ENCODE peak calls at places on chromosomes 6 and 20, in five cellular contexts. U is pancreas, G is SK-N-SH, K is colonic mucosa, Z is AG04450. D is an unnamed sample.

GRCh38 chr6:146950351-146950835 is 253.8 kb upstream of the STXBP5 start:
- DNase-seq in U (no peak), G (no peak), K (peak; percentile 33), Z (no peak), D (no peak)

GRCh38 chr20:12882832-12883506 is 125.8 kb upstream of the SPTLC3 start:
- DNase-seq in U (no peak), G (no peak), K (no peak), Z (peak; percentile 7), D (no peak)

GRCh38 chr6:107490568-107491058 is 696 bp downstream of the SOBP start:
- DNase-seq in U (no peak), G (peak; percentile 50), K (no peak), Z (no peak), D (no peak)

GRCh38 chr6:79665725-79666551 is 34.8 kb downstream of the SH3BGRL2 start:
- DNase-seq in U (no peak), G (no peak), K (no peak), Z (no peak), D (no peak)

GRCh38 chr6:113560908-113561307 is 296.2 kb upstream of the MARCKS start:
- DNase-seq in U (no peak), G (no peak), K (no peak), Z (peak; percentile 42), D (no peak)

GRCh38 chr6:136677822-136678221 is 114.5 kb downstream of the MAP3K5 start:
- DNase-seq in U (no peak), G (no peak), K (no peak), Z (no peak), D (no peak)

GRCh38 chr6:15911753-15912504 is 217.0 kb upstream of the MYLIP start:
- DNase-seq in U (no peak), G (no peak), K (no peak), Z (no peak), D (no peak)

GRCh38 chr20:1474817-1475603 is 8.4 kb upstream of the NSFL1C start:
- DNase-seq in U (no peak), G (no peak), K (no peak), Z (no peak), D (no peak)

GRCh38 chr6:131784561-131784960 is 23.3 kb upstream of the ENPP1 start:
- DNase-seq in U (no peak), G (no peak), K (no peak), Z (no peak), D (no peak)

GRCh38 chr6:36235309-36235708 is 34.6 kb upstream of the PNPLA1 start:
- DNase-seq in U (no peak), G (no peak), K (no peak), Z (no peak), D (no peak)

GRCh38 chr6:139291813-139292619 is at the start of gene TXLNB:
- DNase-seq in U (no peak), G (no peak), K (peak; percentile 65), Z (peak; percentile 93), D (peak; percentile 84)

GRCh38 chr6:3697609-3698008 is 53.9 kb downstream of the PXDC1 start:
- DNase-seq in U (no peak), G (no peak), K (no peak), Z (peak; percentile 68), D (peak; percentile 77)

GRCh38 chr20:57957397-57958049 is 247.7 kb upstream of the PMEPA1 start:
- DNase-seq in U (no peak), G (no peak), K (no peak), Z (no peak), D (no peak)

GRCh38 chr20:36541227-36542018 is at the start of gene MYL9:
- DNase-seq in U (peak; percentile 69), G (no peak), K (peak; percentile 80), Z (peak; percentile 39), D (peak; percentile 97)

GRCh38 chr20:57237006-57237953 is 29.2 kb downstream of the BMP7 start:
- DNase-seq in U (no peak), G (no peak), K (no peak), Z (no peak), D (no peak)

GRCh38 chr6:85449388-85449817 is 480 bp upstream of the NT5E start:
- DNase-seq in U (no peak), G (no peak), K (peak; percentile 42), Z (peak; percentile 45), D (no peak)

GRCh38 chr6:151437401-151437800 is 14.5 kb downstream of the RMND1 start:
- DNase-seq in U (no peak), G (no peak), K (no peak), Z (no peak), D (no peak)

GRCh38 chr20:6007094-6007528 is 46.7 kb downstream of the LRRN4 start:
- DNase-seq in U (no peak), G (peak; percentile 11), K (peak; percentile 26), Z (no peak), D (no peak)

GRCh38 chr6:43196337-43196736 is 14.3 kb downstream of the CUL9 start:
- DNase-seq in U (no peak), G (no peak), K (no peak), Z (no peak), D (no peak)

GRCh38 chr6:170225852-170226417 is 64.9 kb downstream of the DLL1 start:
- DNase-seq in U (peak; percentile 89), G (no peak), K (no peak), Z (no peak), D (no peak)

GRCh38 chr20:46681032-46681854 is 8.0 kb downstream of the TP53RK start:
- DNase-seq in U (peak; percentile 74), G (peak; percentile 67), K (peak; percentile 79), Z (no peak), D (peak; percentile 69)

GRCh38 chr6:81228912-81229540 is 523.5 kb downstream of the TENT5A start:
- DNase-seq in U (no peak), G (peak; percentile 25), K (no peak), Z (peak; percentile 62), D (no peak)

GRCh38 chr6:112683106-112683505 is 336.0 kb downstream of the RFPL4B start:
- DNase-seq in U (no peak), G (no peak), K (no peak), Z (no peak), D (no peak)

GRCh38 chr20:40322941-40323340 is 366.1 kb downstream of the MAFB start:
- DNase-seq in U (no peak), G (no peak), K (no peak), Z (no peak), D (no peak)

GRCh38 chr6:31576897-31577341 is 1.6 kb downstream of the TNF start:
- DNase-seq in U (no peak), G (no peak), K (no peak), Z (no peak), D (no peak)

GRCh38 chr6:90611543-90611864 is 24.6 kb upstream of the MAP3K7 start:
- DNase-seq in U (no peak), G (no peak), K (no peak), Z (no peak), D (no peak)

GRCh38 chr6:90610671-90611542 is 24.0 kb upstream of the MAP3K7 start:
- DNase-seq in U (peak; percentile 9), G (peak; percentile 59), K (no peak), Z (no peak), D (no peak)

GRCh38 chr6:90610291-90610670 is 23.4 kb upstream of the MAP3K7 start:
- DNase-seq in U (no peak), G (peak; percentile 22), K (no peak), Z (no peak), D (peak; percentile 47)

GRCh38 chr6:90611996-90612690 is 25.3 kb upstream of the MAP3K7 start:
- DNase-seq in U (no peak), G (peak; percentile 11), K (no peak), Z (no peak), D (no peak)
- H3K27me3 ChIP-seq in U (peaks cover 3% of the 10 kb centered on the region), G (peaks cover 25% of the 10 kb centered on the region), K (peaks cover 25% of the 10 kb centered on the region), Z (peaks cover 30% of the 10 kb centered on the region), D (no peaks in the 10 kb centered on the region)

GRCh38 chr6:30511147-30511546 is 21.8 kb downstream of the HLA-E start:
- DNase-seq in U (no peak), G (no peak), K (peak; percentile 10), Z (no peak), D (no peak)

GRCh38 chr6:30508890-30509736 is 19.8 kb downstream of the HLA-E start:
- DNase-seq in U (no peak), G (no peak), K (no peak), Z (no peak), D (peak; percentile 15)

GRCh38 chr6:30513451-30513850 is 24.1 kb downstream of the HLA-E start:
- DNase-seq in U (no peak), G (no peak), K (no peak), Z (no peak), D (no peak)

GRCh38 chr6:30510419-30510818 is 21.1 kb downstream of the HLA-E start:
- DNase-seq in U (no peak), G (no peak), K (peak; percentile 12), Z (no peak), D (no peak)

DNA sequence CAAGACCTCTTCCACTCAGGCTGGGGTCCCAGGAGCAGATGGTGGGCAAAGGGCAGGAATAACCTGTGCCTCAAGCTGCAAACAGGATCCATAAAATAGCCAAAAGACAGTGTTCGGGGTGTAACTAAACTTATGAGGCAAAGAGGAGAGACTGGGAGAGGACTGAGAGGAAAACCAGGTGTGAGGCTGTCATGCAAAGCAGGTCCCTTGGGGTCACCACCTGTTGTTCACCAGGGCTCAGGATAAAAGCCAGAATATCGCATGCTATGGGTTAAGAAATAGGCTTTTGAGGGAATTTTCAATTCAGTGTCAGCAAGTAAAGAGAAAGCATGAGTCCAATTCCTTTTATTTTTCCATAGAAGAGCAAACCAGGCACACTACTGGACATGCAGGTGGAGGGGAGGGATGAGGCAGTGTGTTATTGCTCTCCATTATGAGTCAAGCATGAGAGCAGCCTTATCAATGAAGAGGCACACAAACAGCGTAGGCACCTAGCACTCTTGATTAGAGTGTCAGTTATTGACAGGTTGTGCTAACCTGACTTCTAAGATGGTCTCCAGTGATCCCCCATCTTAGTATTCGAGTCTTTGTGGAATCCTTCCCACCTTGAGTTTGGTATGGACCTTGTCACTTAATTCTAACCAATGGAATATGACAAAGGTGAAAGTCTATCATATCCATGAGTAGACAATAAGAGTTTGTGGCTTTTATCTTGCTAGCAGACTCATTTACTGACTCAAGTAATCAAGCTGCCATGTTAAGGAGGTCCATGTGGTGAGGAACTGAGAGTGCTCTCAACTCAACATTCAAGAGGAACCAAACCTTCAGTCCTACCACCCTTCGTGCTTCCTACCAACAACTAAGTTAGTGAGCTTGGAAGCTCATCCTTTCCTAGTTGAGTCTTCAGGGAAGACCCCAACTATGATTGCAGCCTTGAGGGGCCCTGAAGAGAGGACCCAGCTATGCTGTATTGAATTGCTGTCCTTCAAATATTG is 18.8 kb downstream of the HLA-E start:
- DNase-seq in U (no peak), G (no peak), K (no peak), Z (no peak), D (no peak)
- H3K27ac ChIP-seq in U (peak overlapping the region; percentile 41), G (no peak overlapping the region), K (peak overlapping the region; percentile 64), Z (no peak overlapping the region), D (no peak overlapping the region)

GRCh38 chr6:124339610-124340339 is 536.1 kb downstream of the NKAIN2 start:
- DNase-seq in U (no peak), G (no peak), K (no peak), Z (no peak), D (no peak)

GRCh38 chr6:124334359-124334758 is 530.7 kb downstream of the NKAIN2 start:
- DNase-seq in U (no peak), G (no peak), K (no peak), Z (no peak), D (no peak)
- TF ChIP-seq CTCF in U (no peak), G (no peak), K (no peak), Z (no peak), D (no peak)

DNA sequence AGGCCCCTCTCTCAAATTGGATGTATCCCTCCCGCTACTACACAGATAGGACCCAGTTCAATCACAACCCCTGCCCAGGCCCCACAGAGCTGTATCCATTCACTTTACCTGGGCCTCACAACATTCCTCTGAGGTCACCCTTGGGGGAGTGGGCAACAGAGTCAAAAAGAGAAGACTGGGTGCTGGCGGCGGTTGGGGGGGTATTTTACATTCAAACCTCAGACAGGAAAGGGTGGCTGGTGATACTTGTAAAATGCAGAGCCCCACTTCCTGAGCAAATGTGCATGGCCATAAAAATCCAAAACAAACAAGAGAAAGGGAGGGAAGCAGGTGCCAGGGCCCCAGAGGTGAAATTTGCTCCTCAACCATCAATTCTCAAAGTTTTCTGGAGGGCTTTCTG is 3.5 kb downstream of the LRFN2 start:
- DNase-seq in U (no peak), G (no peak), K (peak; percentile 47), Z (no peak), D (no peak)
- H3K27me3 ChIP-seq in U (no peaks in the 10 kb centered on the region), G (peaks cover 20% of the 10 kb centered on the region), K (peaks cover 6% of the 10 kb centered on the region), Z (peaks cover 35% of the 10 kb centered on the region), D (peaks cover 5% of the 10 kb centered on the region)

D was measured in ascending aorta.